ENCODE peak calls at places on chromosomes 13 and 19, in seven cellular contexts. I is GM23338; E is tibial artery; F is IMR-90; G is fibroblast of lung; Y is fibroblast of mammary gland; O is CD8-positive, alpha-beta T cell. R is an unnamed sample.

GRCh38 chr13:107296804-107297203 is 728.9 kb upstream of the ARGLU1 start:
- DNase-seq in I (no peak), E (no peak), F (peak; percentile 71), G (peak; percentile 60), Y (peak; percentile 18), O (no peak), R (no peak)

GRCh38 chr19:5789886-5790572 is 934 bp downstream of the DUS3L start:
- DNase-seq in I (no peak), E (no peak), F (no peak), G (no peak), Y (no peak), O (no peak), R (no peak)

GRCh38 chr19:56253737-56254136 is 18.8 kb upstream of the EDDM13 start:
- DNase-seq in I (peak; percentile 46), E (no peak), F (peak; percentile 71), G (peak; percentile 51), Y (peak; percentile 72), O (no peak), R (no peak)

GRCh38 chr13:113205428-113205931 is 3.0 kb downstream of the PCID2 start:
- DNase-seq in I (no peak), E (no peak), F (peak; percentile 65), G (peak; percentile 76), Y (peak; percentile 49), O (no peak), R (no peak)

GRCh38 chr19:15251010-15251748 is 18.9 kb upstream of the EPHX3 start:
- DNase-seq in I (no peak), E (peak; percentile 88), F (peak; percentile 85), G (peak; percentile 89), Y (peak; percentile 87), O (no peak), R (no peak)

GRCh38 chr13:111539791-111540446 is 219.5 kb downstream of the TEX29 start:
- DNase-seq in I (peak; percentile 34), E (peak; percentile 42), F (no peak), G (no peak), Y (no peak), O (no peak), R (no peak)

GRCh38 chr19:3955688-3956087 is 15.2 kb downstream of the DAPK3 start:
- DNase-seq in I (no peak), E (no peak), F (no peak), G (no peak), Y (no peak), O (no peak), R (no peak)

GRCh38 chr19:12156254-12157058 is at the start of gene ZNF625:
- DNase-seq in I (peak; percentile 99), E (peak; percentile 94), F (peak; percentile 87), G (peak; percentile 93), Y (peak; percentile 83), O (no peak), R (peak; percentile 79)

GRCh38 chr19:4371898-4372629 is 28.3 kb downstream of the SH3GL1 start:
- DNase-seq in I (no peak), E (peak; percentile 66), F (no peak), G (no peak), Y (no peak), O (no peak), R (no peak)

GRCh38 chr19:40305403-40305802 is 20.3 kb upstream of the AKT2 start:
- DNase-seq in I (peak; percentile 91), E (peak; percentile 86), F (peak; percentile 90), G (peak; percentile 82), Y (peak; percentile 90), O (peak; percentile 63), R (peak; percentile 81)

GRCh38 chr13:66700336-66700735 is 529.8 kb downstream of the PCDH9 start:
- DNase-seq in I (no peak), E (no peak), F (no peak), G (peak; percentile 65), Y (no peak), O (no peak), R (no peak)

GRCh38 chr19:13864513-13865242 is 12.3 kb upstream of the NANOS3 start:
- DNase-seq in I (no peak), E (no peak), F (no peak), G (no peak), Y (no peak), O (no peak), R (no peak)

GRCh38 chr19:14432817-14433453 is at the start of gene PKN1:
- DNase-seq in I (peak; percentile 88), E (no peak), F (no peak), G (no peak), Y (no peak), O (peak; percentile 39), R (peak; percentile 50)

GRCh38 chr19:6038634-6039405 is 60.9 kb upstream of the RANBP3 start:
- DNase-seq in I (no peak), E (peak; percentile 33), F (peak; percentile 66), G (no peak), Y (peak; percentile 19), O (no peak), R (no peak)

GRCh38 chr13:101977475-101977874 is 424.4 kb downstream of the FGF14 start:
- DNase-seq in I (no peak), E (no peak), F (no peak), G (no peak), Y (peak; percentile 12), O (no peak), R (no peak)

GRCh38 chr13:99926014-99926731 is 45.4 kb downstream of the ZIC5 start:
- DNase-seq in I (no peak), E (no peak), F (peak; percentile 16), G (peak; percentile 34), Y (peak; percentile 49), O (no peak), R (no peak)

GRCh38 chr19:862529-863304 is 3.3 kb downstream of the CFD start:
- DNase-seq in I (peak; percentile 95), E (peak; percentile 80), F (peak; percentile 17), G (peak; percentile 37), Y (peak; percentile 33), O (peak; percentile 77), R (no peak)

GRCh38 chr19:4550479-4551050 is 8.9 kb downstream of the SEMA6B start:
- DNase-seq in I (no peak), E (no peak), F (no peak), G (no peak), Y (no peak), O (no peak), R (no peak)

GRCh38 chr19:51078104-51078503 is 4.6 kb downstream of the KLK14 start:
- DNase-seq in I (no peak), E (no peak), F (no peak), G (no peak), Y (no peak), O (no peak), R (no peak)

GRCh38 chr19:11611730-11612129 is 14.4 kb downstream of the ZNF627 start:
- DNase-seq in I (no peak), E (no peak), F (no peak), G (no peak), Y (no peak), O (no peak), R (no peak)

GRCh38 chr19:29329460-29330134 is 116.6 kb upstream of the UQCRFS1 start:
- DNase-seq in I (peak; percentile 70), E (no peak), F (no peak), G (no peak), Y (no peak), O (no peak), R (no peak)

GRCh38 chr13:77305276-77305675 is 21.6 kb downstream of the MYCBP2 start:
- DNase-seq in I (no peak), E (no peak), F (no peak), G (no peak), Y (no peak), O (no peak), R (no peak)

GRCh38 chr13:108923386-108924061 is 294.1 kb downstream of the MYO16 start:
- DNase-seq in I (no peak), E (no peak), F (no peak), G (no peak), Y (no peak), O (no peak), R (no peak)

GRCh38 chr13:74920945-74921725 is 560.8 kb downstream of the TBC1D4 start:
- DNase-seq in I (no peak), E (no peak), F (no peak), G (peak; percentile 15), Y (no peak), O (no peak), R (no peak)

DNA sequence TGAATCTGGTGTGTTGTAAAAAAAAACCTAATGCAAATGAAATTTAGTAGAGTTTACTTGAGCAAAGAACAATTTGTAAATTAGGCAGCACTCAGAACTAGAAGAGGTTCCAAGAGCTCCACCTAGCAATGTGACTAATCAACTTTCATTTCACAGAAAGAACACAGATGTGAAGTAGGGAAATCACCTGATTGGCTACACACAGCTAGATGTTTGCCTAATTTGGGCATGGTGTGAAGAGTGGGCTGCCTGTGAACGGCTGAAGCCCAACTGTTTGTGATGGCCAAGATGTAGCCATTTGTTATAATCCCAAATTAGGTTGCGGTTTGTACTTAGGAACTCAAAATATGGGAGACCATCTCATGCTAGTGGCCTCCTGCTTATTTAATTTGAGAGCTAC is 724.4 kb upstream of the SLITRK5 start:
- DNase-seq in I (peak; percentile 44), E (no peak), F (no peak), G (no peak), Y (peak; percentile 5), O (no peak), R (no peak)
- TF ChIP-seq CTCF in I (peak; percentile 39), E (no peak), F (no peak), G (no peak), Y (no peak), O (no peak), R (no peak)

GRCh38 chr19:1945899-1946298 is 4.9 kb downstream of the CSNK1G2 start:
- DNase-seq in I (peak; percentile 93), E (no peak), F (no peak), G (peak; percentile 7), Y (peak; percentile 49), O (no peak), R (peak; percentile 82)
- TF ChIP-seq CTCF in I (peak; percentile 92), E (peak; percentile 46), F (peak; percentile 43), G (peak; percentile 46), Y (peak; percentile 51), O (peak; percentile 67), R (peak; percentile 63)

DNA sequence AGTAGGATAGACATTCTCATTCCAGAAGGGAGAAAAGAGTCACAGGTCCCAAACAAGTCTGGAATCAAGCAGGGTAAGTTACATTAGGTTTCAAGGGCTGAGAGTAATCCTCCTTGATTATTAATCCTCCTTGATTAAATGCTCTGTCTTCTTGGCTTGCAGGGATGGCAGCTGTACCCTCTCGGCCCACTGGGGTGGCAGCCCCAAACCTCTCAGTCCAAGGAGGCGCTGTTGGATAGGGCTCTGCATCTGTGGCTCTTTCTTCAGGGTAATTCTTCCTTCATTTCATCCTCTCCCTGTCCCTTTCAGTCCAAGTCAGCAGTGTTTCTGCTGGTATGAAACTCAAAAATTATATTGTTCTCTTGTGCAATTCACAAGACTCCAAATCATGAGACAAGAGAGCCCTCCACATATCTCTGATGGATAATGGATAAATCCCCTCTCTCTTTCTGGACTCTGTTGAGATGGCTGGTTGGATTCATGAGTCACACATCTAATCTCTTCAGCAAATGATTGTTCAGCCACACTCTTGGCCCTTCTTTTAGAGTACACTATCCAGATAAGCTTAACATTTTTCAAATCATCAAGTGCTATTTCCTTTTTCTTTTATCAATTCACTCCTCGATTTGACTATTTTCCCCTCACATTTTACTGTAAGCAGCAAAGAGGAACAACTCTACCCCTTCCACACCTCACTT is 323.7 kb upstream of the HTR2A start:
- DNase-seq in I (peak; percentile 17), E (no peak), F (peak; percentile 23), G (peak; percentile 64), Y (no peak), O (no peak), R (no peak)
- TF ChIP-seq CTCF in I (peak; percentile 38), E (no peak), F (no peak), G (no peak), Y (no peak), O (no peak), R (no peak)

DNA sequence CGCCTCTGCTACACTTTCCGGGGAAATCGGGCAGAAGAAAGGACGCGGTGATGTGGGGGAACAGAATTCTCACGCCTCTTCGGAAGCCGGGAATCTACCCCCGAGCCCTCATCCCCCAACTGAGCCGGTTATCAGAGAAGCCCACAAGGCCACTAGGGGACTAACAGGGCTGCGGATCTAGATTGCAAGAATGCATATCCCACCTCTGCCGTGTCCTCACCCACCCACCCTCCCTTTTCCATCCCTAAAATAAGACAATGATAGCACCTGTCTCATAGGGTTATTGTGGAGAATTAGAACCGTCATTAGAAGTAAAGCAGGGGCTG is 1.1 kb downstream of the IGFLR1 start:
- DNase-seq in I (no peak), E (no peak), F (no peak), G (no peak), Y (no peak), O (no peak), R (peak; percentile 20)
- TF ChIP-seq CTCF in I (no peak), E (no peak), F (no peak), G (no peak), Y (no peak), O (no peak), R (no peak)